ENCODE peak calls at places on chromosomes 12 and 14, in eight cellular contexts. Y is activated T-helper 9 cell treated with anti-CD3 and anti-CD28 coated beads, Interleukin-2, amount 50 U/mL, for 16 hours; F is bronchial epithelial cell; D is aorta; M is activated CD4-positive, CD25-positive, alpha-beta regulatory T cell; Q is mesendoderm; T is effector memory CD8-positive, alpha-beta T cell; J is HuH-7.5. L is an unnamed sample.

GRCh38 chr14:58739674-58740073 is 101.9 kb downstream of the DACT1 start:
- DNase-seq in Y (no peak), J (no peak), D (no peak), M (no peak), Q (no peak), T (no peak), F (no peak), L (no peak)

GRCh38 chr12:541676-542289 is 82.0 kb downstream of the B4GALNT3 start:
- DNase-seq in F (peak), J (no peak), Y (no peak), D (peak), T (no peak), Q (peak), M (no peak), L (peak)

GRCh38 chr12:117093431-117093830 is 5.8 kb downstream of the TESC start:
- DNase-seq in T (no peak), Q (no peak), Y (no peak), D (peak), J (no peak), M (no peak), F (no peak), L (no peak)

GRCh38 chr14:72607386-72608125 is 286.3 kb downstream of the DPF3 start:
- DNase-seq in Y (no peak), Q (no peak), F (no peak), J (no peak), T (no peak), D (no peak), M (no peak), L (peak)

GRCh38 chr14:105061428-105062047 is 3.7 kb downstream of the GPR132 start:
- DNase-seq in Y (peak), D (peak), F (no peak), J (no peak), T (peak), Q (no peak), M (no peak), L (no peak)

GRCh38 chr14:54881761-54882401 is 20.7 kb downstream of the GCH1 start:
- DNase-seq in J (no peak), D (no peak), T (no peak), Y (no peak), Q (no peak), F (no peak), M (no peak), L (no peak)

GRCh38 chr12:55797068-55797467 is 20.5 kb downstream of the SARNP start:
- DNase-seq in M (no peak), D (no peak), F (peak), J (peak), Q (peak), T (no peak), Y (no peak), L (peak)

GRCh38 chr14:69355955-69356321 is 42.2 kb downstream of the ERH start:
- DNase-seq in F (peak), T (no peak), Y (no peak), D (peak), J (no peak), M (no peak), Q (no peak), L (peak)

GRCh38 chr14:68894123-68894522 is 85.0 kb downstream of the ACTN1 start:
- DNase-seq in Y (no peak), D (peak), Q (no peak), J (no peak), F (no peak), T (no peak), M (no peak), L (no peak)

GRCh38 chr14:60247994-60248696 is 876 bp upstream of the PPM1A start:
- DNase-seq in M (peak), T (peak), Y (peak), Q (peak), D (peak), F (peak), J (peak), L (peak)

GRCh38 chr14:64733899-64734298 is 29.7 kb downstream of the PLEKHG3 start:
- DNase-seq in D (no peak), M (no peak), J (no peak), F (no peak), Y (no peak), T (no peak), Q (no peak), L (no peak)

L was measured in renal cortical epithelial cell.